ENCODE peak calls at places on chromosomes 2 and 18, in seven cellular contexts. X, Z, D, O, M, A and S are unnamed samples. For H3K4me1, the result is how much of the 10 kb centered on the place peaks cover.

GRCh38 chr18:37438417-37439180 is 127.0 kb downstream of the CELF4 start:
- DNase-seq in A (no peak), Z (no peak), O (no peak), X (no peak), D (no peak), M (no peak), S (no peak)

GRCh38 chr18:57780318-57781127 is 22.6 kb downstream of the ATP8B1 start:
- DNase-seq in M (no peak), A (no peak), O (no peak), Z (no peak), D (no peak), X (no peak), S (no peak)

GRCh38 chr2:37672104-37672869 is 845 bp upstream of the CDC42EP3 start:
- DNase-seq in Z (no peak), A (peak), D (peak), O (peak), M (peak), X (peak), S (peak)

GRCh38 chr2:32864761-32865160 is 82.0 kb upstream of the LTBP1 start:
- DNase-seq in M (no peak), D (no peak), A (no peak), Z (no peak), O (no peak), X (no peak), S (no peak)

GRCh38 chr2:212538156-212539144 is at the start of gene ERBB4:
- DNase-seq in M (no peak), X (no peak), A (peak), Z (no peak), O (no peak), D (peak), S (peak)

GRCh38 chr2:12718662-12719399 is 2.1 kb downstream of the TRIB2 start:
- DNase-seq in D (no peak), A (no peak), O (no peak), Z (no peak), X (no peak), M (no peak), S (no peak)

GRCh38 chr2:11675423-11676112 is 5.6 kb upstream of the NTSR2 start:
- DNase-seq in X (no peak), A (no peak), Z (no peak), O (no peak), M (no peak), D (no peak), S (no peak)

GRCh38 chr2:186919272-186919671 is 70.3 kb upstream of the ZSWIM2 start:
- DNase-seq in A (no peak), M (no peak), X (no peak), D (no peak), Z (no peak), O (no peak), S (no peak)

GRCh38 chr2:147288131-147288530 is 556.7 kb upstream of the ACVR2A start:
- DNase-seq in O (no peak), Z (no peak), D (no peak), X (no peak), M (no peak), A (no peak), S (no peak)

GRCh38 chr18:22342625-22343024 is 75.1 kb downstream of the CTAGE1 start:
- DNase-seq in Z (no peak), A (no peak), X (no peak), O (no peak), D (no peak), M (no peak), S (peak)

GRCh38 chr18:45588284-45588683 is 27.0 kb upstream of the SLC14A2 start:
- DNase-seq in A (no peak), X (no peak), M (no peak), Z (no peak), D (no peak), O (no peak), S (no peak)

GRCh38 chr2:200451506-200451905 is 58.4 kb downstream of the KCTD18 start:
- DNase-seq in D (no peak), O (no peak), A (no peak), M (no peak), X (peak), Z (no peak), S (no peak)

GRCh38 chr2:200156140-200156858 is 150.2 kb upstream of the SPATS2L start:
- DNase-seq in X (no peak), O (peak), D (peak), A (peak), Z (peak), M (no peak), S (no peak)

GRCh38 chr2:57330447-57330846 is 716.2 kb upstream of the VRK2 start:
- DNase-seq in X (no peak), M (no peak), A (no peak), D (no peak), O (no peak), Z (no peak), S (no peak)

GRCh38 chr2:64455545-64455944 is 1.6 kb downstream of the LGALSL start:
- DNase-seq in X (no peak), A (no peak), Z (no peak), M (no peak), O (peak), D (no peak), S (no peak)

GRCh38 chr2:231321556-231322334 is 73.8 kb upstream of the B3GNT7 start:
- DNase-seq in A (peak), M (no peak), D (peak), O (no peak), X (no peak), Z (no peak), S (peak)

GRCh38 chr18:35432565-35433001 is 55.4 kb upstream of the ZNF396 start:
- DNase-seq in M (no peak), D (no peak), O (no peak), X (no peak), Z (no peak), A (no peak), S (no peak)

GRCh38 chr2:72837171-72837570 is 11.3 kb upstream of the EXOC6B start:
- DNase-seq in D (no peak), X (no peak), A (no peak), Z (no peak), M (no peak), O (no peak), S (no peak)

GRCh38 chr2:166424841-166425240 is 49.1 kb upstream of the SCN9A start:
- DNase-seq in A (no peak), M (no peak), O (no peak), Z (no peak), X (no peak), D (no peak), S (no peak)

GRCh38 chr2:239649309-239649708 is 248.5 kb upstream of the HDAC4 start:
- DNase-seq in A (no peak), O (no peak), Z (no peak), X (no peak), D (no peak), M (no peak), S (no peak)

GRCh38 chr2:80016166-80016565 is 288.4 kb downstream of the LRRTM1 start:
- DNase-seq in O (no peak), D (no peak), M (no peak), A (no peak), Z (no peak), X (no peak), S (no peak)

GRCh38 chr2:179511105-179511504 is 246.5 kb upstream of the SESTD1 start:
- DNase-seq in D (no peak), X (no peak), A (no peak), M (no peak), Z (no peak), O (no peak), S (no peak)

GRCh38 chr18:79336556-79337142 is 59.1 kb upstream of the NFATC1 start:
- DNase-seq in X (no peak), Z (no peak), M (no peak), A (no peak), O (no peak), D (no peak), S (no peak)

GRCh38 chr2:208363485-208363884 is 43.1 kb upstream of the PTH2R start:
- DNase-seq in D (no peak), Z (no peak), O (no peak), A (no peak), M (no peak), X (no peak), S (no peak)

GRCh38 chr2:209973328-209973727 is 29.1 kb upstream of the RPE start:
- DNase-seq in M (no peak), O (no peak), D (no peak), A (no peak), Z (no peak), X (no peak), S (no peak)

GRCh38 chr2:223626713-223627112 is 24.6 kb upstream of the SCG2 start:
- DNase-seq in Z (no peak), M (no peak), A (no peak), D (no peak), O (no peak), X (no peak), S (no peak)

GRCh38 chr18:361941-362913 is 94.4 kb upstream of the THOC1 start:
- DNase-seq in O (no peak), X (no peak), A (peak), M (no peak), D (peak), Z (no peak), S (peak)

GRCh38 chr2:215758691-215759090 is 254.7 kb downstream of the MREG start:
- DNase-seq in D (no peak), X (no peak), O (no peak), Z (no peak), M (no peak), A (no peak), S (no peak)

GRCh38 chr2:191758420-191759199 is 80.7 kb downstream of the NABP1 start:
- DNase-seq in A (no peak), Z (peak), D (peak), M (peak), X (peak), O (peak), S (peak)

GRCh38 chr2:233435436-233436190 is 81.3 kb downstream of the DGKD start:
- DNase-seq in M (no peak), O (no peak), A (no peak), X (no peak), Z (no peak), D (peak), S (no peak)

GRCh38 chr2:142588269-142588668 is 289.2 kb upstream of the KYNU start:
- DNase-seq in O (no peak), A (no peak), M (no peak), D (no peak), Z (no peak), X (no peak), S (no peak)

GRCh38 chr18:67682516-67682915 is 166.0 kb upstream of the DSEL start:
- DNase-seq in M (no peak), D (no peak), A (no peak), O (no peak), Z (no peak), X (no peak), S (no peak)

GRCh38 chr2:111908578-111908977 is 10.2 kb downstream of the MERTK start:
- DNase-seq in X (no peak), O (no peak), Z (no peak), M (no peak), A (no peak), D (no peak), S (no peak)

GRCh38 chr2:197265931-197266330 is 44.6 kb downstream of the ANKRD44 start:
- DNase-seq in A (no peak), O (no peak), X (no peak), D (no peak), Z (no peak), M (no peak), S (no peak)

GRCh38 chr2:216666461-216667233 is 28.7 kb downstream of the IGFBP5 start:
- DNase-seq in M (peak), A (peak), X (peak), Z (peak), O (peak), D (peak), S (peak)

GRCh38 chr2:176553685-176554106 is 284.5 kb downstream of the MTX2 start:
- DNase-seq in O (peak), Z (peak), A (peak), D (peak), X (peak), M (no peak), S (peak)

GRCh38 chr2:19759880-19760279 is 141.9 kb downstream of the TTC32 start:
- DNase-seq in M (no peak), O (no peak), X (no peak), D (no peak), Z (no peak), A (no peak), S (no peak)

GRCh38 chr2:128778843-128779242 is 460.2 kb upstream of the HS6ST1 start:
- DNase-seq in X (no peak), D (no peak), A (no peak), O (no peak), Z (no peak), M (no peak), S (no peak)

GRCh38 chr2:54999182-54999581 is 51.1 kb downstream of the RTN4 start:
- DNase-seq in A (no peak), D (no peak), O (no peak), X (no peak), M (no peak), Z (no peak), S (no peak)

GRCh38 chr2:55009277-55010055 is 40.8 kb downstream of the RTN4 start:
- DNase-seq in Z (no peak), O (no peak), A (no peak), X (no peak), D (no peak), M (no peak), S (no peak)

GRCh38 chr2:55000335-55000734 is 49.9 kb downstream of the RTN4 start:
- DNase-seq in M (no peak), A (no peak), Z (no peak), O (no peak), X (no peak), D (no peak), S (no peak)

GRCh38 chr2:55003706-55004639 is 46.3 kb downstream of the RTN4 start:
- DNase-seq in A (no peak), Z (no peak), X (no peak), D (no peak), O (no peak), M (no peak), S (no peak)
- H3K4me1 ChIP-seq in A (half or more), Z (half or more), X (under half), D (half or more), O (half or more), M (under half), S (under half)

DNA sequence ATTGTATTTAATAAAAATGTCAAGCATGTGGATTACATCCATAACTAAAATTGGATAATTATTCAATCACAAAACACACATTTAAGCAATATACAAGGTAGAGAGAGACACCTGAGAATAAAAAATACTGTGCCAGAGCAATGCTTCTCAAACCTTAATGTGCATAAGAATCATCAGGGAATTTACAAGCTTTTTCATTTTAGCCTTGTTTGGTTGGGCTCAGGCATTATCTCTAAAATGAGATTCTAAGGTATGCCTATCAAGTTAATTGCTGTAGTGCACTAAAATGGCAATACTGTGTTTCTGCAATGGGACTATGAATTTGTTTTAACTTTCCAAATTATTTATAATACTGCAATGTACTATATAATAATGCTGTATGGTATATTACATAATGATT is 982 bp downstream of the MOB1A start:
- DNase-seq in A (no peak), Z (no peak), X (no peak), D (no peak), M (no peak), O (no peak), S (no peak)
- H3K4me1 ChIP-seq in A (under half), Z (under half), X (under half), D (under half), M (under half), O (under half), S (under half)

GRCh38 chr2:102049756-102050443 is 58.1 kb downstream of the IL1R2 start:
- DNase-seq in A (peak), Z (no peak), X (no peak), M (no peak), D (peak), O (no peak), S (no peak)
- H3K4me1 ChIP-seq in A (under half), Z (under half), X (under half), M (under half), D (under half), O (under half), S (under half)

GRCh38 chr2:237485304-237485703 is 1.7 kb upstream of the MLPH start:
- DNase-seq in M (no peak), A (no peak), Z (no peak), O (no peak), X (no peak), D (no peak), S (no peak)
- H3K4me1 ChIP-seq in M (under half), A (under half), Z (under half), O (half or more), X (under half), D (under half), S (under half)

DNA sequence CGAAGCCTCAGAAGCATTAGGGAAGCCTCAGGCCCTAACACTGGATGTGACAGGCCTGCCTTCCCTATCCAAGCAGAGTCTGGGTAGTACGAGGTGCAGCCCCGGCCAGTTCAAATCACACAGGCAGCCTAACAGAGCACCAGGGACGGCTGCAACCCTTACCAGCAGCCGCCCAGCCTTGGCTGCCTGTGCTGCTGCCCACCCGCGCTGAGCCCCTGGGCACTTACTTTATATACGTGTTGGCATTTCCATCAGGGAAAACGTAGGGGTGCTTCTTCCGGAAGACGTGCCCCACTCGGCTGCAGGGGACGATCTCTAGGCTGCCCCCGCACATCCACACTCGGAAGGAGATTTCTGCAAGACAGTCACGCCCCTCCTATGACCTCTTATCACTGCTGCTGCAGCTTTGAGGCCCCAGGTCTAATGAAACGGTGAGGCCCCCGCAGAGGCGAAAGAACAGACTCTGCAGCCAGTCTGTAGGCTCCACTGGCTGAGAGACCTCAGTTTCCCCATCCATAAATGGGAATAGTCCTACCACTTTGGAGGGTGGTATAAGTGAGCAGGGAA is 124.7 kb upstream of the CAPN13 start:
- DNase-seq in O (no peak), M (no peak), X (no peak), D (no peak), Z (no peak), A (no peak), S (no peak)
- H3K4me1 ChIP-seq in O (under half), M (under half), X (under half), D (under half), Z (under half), A (under half), S (under half)

DNA sequence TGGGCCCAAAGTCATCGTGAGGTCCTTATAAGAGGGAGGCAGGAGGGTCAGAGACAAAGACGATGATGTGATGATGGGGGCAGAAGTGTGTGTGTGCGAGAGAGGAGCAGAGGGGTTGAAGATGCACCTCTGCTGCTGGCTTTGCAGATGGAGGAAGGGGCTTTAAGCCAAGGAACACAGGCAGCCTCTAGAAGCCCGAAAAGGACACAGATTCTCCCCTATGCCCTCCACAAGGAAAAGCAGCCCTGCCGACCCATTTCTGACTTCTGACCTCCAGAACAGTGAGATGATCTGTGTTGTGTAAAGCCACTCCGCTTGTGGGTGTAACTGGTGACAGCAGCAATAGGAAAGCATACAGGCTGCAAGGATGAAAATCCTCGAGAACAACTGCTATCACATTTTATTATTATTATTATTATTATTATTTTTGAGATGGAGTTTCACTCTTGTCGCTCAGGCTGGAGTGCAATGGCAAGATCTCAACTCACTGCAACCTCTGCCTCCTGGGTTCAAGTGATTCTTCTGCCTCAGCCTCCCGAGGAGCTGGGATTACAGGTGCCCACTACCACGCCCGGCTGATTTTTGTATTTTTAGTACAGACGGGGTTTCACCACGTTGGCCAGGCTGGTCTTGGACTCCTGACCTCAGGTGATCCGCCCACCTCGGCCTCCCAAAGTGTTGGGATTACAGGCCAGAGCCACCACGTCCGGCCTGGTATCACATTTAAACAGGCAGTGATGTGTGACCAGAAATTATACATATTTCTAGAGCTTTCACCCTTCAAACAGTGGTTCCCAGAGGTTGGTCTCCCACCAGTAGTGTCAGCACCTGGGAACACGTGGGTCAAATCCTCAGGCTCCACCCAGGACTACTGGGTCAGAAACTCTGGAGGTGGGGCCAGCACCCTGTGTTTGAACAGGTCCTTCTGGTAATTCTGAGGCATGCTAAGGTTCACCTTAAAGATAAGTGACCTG is 170.5 kb downstream of the TGIF1 start:
- DNase-seq in Z (no peak), D (no peak), O (no peak), M (no peak), X (no peak), A (no peak), S (no peak)
- H3K4me1 ChIP-seq in Z (half or more), D (under half), O (half or more), M (under half), X (under half), A (under half), S (under half)

GRCh38 chr2:120822908-120823307 is 87.2 kb downstream of the GLI2 start:
- DNase-seq in X (no peak), D (no peak), M (no peak), A (peak), O (no peak), Z (no peak), S (peak)
- H3K4me1 ChIP-seq in X (under half), D (half or more), M (under half), A (under half), O (under half), Z (under half), S (under half)